ENCODE peak calls at places on chromosomes 11 and 22, in four cellular contexts. M is K562, V is A549, H is HepG2. N is an unnamed sample.

GRCh38 chr11:35791088-35791958 is 128.7 kb downstream of the TRIM44 start:
- DNase-seq in M (no peak), V (no peak), H (no peak), N (peak; percentile 43)

GRCh38 chr22:22748297-22748743 is 103.9 kb downstream of the GGTLC2 start:
- DNase-seq in H (peak; percentile 35), M (peak; percentile 73), V (no peak), N (peak; percentile 52)

GRCh38 chr11:36126703-36127102 is 162.5 kb downstream of the COMMD9 start:
- DNase-seq in H (no peak), V (no peak), M (no peak), N (no peak)

GRCh38 chr11:33016654-33017053 is 976 bp downstream of the DEPDC7 start:
- DNase-seq in H (no peak), V (no peak), M (no peak), N (no peak)

GRCh38 chr22:39115976-39116621 is 19.1 kb downstream of the APOBEC3H start:
- DNase-seq in V (no peak), H (no peak), M (no peak), N (no peak)

GRCh38 chr11:67382481-67383136 is 9.2 kb upstream of the RAD9A start:
- DNase-seq in H (peak; percentile 67), M (peak; percentile 68), V (peak; percentile 74), N (peak; percentile 69)

GRCh38 chr11:95154514-95154913 is 64.9 kb downstream of the ENDOD1 start:
- DNase-seq in H (peak; percentile 39), V (peak; percentile 36), M (peak; percentile 29), N (peak; percentile 19)

GRCh38 chr11:44767421-44767820 is 40.7 kb downstream of the TSPAN18 start:
- DNase-seq in H (no peak), V (no peak), M (no peak), N (peak; percentile 64)

GRCh38 chr22:28822930-28823481 is 22.6 kb upstream of the XBP1 start:
- DNase-seq in M (no peak), H (peak; percentile 73), V (no peak), N (no peak)

GRCh38 chr11:129248618-129249017 is 56.5 kb upstream of the ARHGAP32 start:
- DNase-seq in V (peak; percentile 38), M (no peak), H (peak; percentile 77), N (peak; percentile 80)

GRCh38 chr22:35257321-35258143 is at the start of gene HMGXB4:
- DNase-seq in M (peak; percentile 88), H (peak; percentile 76), V (peak; percentile 69), N (peak; percentile 86)

GRCh38 chr11:57321388-57321995 is 3.3 kb downstream of the TNKS1BP1 start:
- DNase-seq in V (peak; percentile 53), H (no peak), M (peak; percentile 57), N (no peak)

DNA sequence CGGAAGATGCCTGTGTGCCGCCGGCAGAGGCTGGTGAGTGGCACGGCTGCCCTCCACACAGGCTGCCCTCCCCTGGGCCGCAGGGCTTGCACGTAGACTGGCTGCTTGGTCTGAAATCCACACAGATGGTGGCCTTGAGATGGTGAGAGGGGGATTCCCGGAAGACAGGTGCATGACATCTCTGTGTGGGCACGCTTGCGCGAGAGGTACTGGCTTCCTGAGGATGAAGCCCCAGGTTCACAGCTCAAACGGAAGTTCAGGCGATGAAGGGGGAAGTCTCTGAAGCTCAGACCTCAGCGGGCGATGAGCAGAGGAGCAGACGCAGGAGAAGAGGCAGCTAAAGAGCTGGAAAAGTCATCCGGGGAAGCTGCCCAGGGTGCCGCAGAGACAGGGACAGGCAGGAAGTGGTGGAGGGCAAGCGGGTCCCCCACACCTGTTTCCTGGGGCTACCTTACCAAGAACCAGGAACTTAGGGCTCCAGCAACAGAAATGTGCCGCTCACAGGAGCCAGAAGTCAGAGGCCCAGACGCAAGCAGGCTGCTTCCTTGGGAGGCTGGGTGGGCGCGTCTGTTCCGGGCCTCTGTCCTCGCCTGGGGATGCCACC is 7.2 kb downstream of the CRELD2 start:
- DNase-seq in H (no peak), M (no peak), V (no peak), N (no peak)
- TF ChIP-seq MAZ in H (no peak), M (no peak), V (no peak), N (no peak)

GRCh38 chr11:71384561-71384960 is 63.6 kb downstream of the DHCR7 start:
- DNase-seq in M (peak; percentile 32), V (no peak), H (no peak), N (no peak)

GRCh38 chr11:71386232-71386631 is 62.0 kb downstream of the DHCR7 start:
- DNase-seq in H (no peak), M (no peak), V (no peak), N (no peak)

GRCh38 chr11:71381781-71382505 is 66.2 kb downstream of the DHCR7 start:
- DNase-seq in H (no peak), V (no peak), M (no peak), N (no peak)

GRCh38 chr11:71385091-71385490 is 63.1 kb downstream of the DHCR7 start:
- DNase-seq in V (no peak), H (no peak), M (no peak), N (no peak)

DNA sequence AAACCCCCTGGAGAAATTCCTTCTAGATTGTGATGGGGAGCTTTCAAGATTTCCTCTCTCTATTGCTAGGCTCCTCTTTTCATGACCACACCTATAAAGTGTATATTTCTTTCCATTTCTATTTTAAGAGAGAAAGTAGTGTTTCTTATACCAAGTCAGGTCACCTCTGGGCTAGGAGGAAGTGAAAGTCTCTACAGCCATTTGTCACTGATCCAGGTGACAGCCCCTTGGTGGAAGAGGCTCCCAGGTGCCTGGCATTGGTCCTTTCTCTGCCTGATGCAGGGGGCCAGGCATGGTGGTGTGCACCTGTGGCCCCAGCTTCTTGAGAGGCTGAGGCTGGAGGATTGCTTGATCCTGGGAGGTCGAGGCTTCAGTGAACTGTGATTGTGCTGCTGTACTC is 64.7 kb downstream of the DHCR7 start:
- DNase-seq in V (no peak), H (no peak), M (no peak), N (no peak)
- TF ChIP-seq MAZ in V (no peak), H (no peak), M (no peak), N (no peak)

GRCh38 chr22:46517255-46517761 is 20.1 kb downstream of the CELSR1 start:
- DNase-seq in V (no peak), H (no peak), M (no peak), N (no peak)
- TF ChIP-seq MAZ in V (no peak), H (no peak), M (no peak), N (no peak)

GRCh38 chr11:27416568-27417176 is 53.7 kb upstream of the CCDC34 start:
- DNase-seq in M (no peak), H (no peak), V (no peak), N (no peak)

GRCh38 chr11:27423125-27423524 is 49.5 kb downstream of the LGR4 start:
- DNase-seq in M (no peak), H (no peak), V (no peak), N (peak; percentile 80)

GRCh38 chr11:27420217-27420616 is 52.4 kb downstream of the LGR4 start:
- DNase-seq in M (peak; percentile 43), V (no peak), H (no peak), N (no peak)

GRCh38 chr11:27421819-27422494 is 50.6 kb downstream of the LGR4 start:
- DNase-seq in M (no peak), H (no peak), V (no peak), N (no peak)

DNA sequence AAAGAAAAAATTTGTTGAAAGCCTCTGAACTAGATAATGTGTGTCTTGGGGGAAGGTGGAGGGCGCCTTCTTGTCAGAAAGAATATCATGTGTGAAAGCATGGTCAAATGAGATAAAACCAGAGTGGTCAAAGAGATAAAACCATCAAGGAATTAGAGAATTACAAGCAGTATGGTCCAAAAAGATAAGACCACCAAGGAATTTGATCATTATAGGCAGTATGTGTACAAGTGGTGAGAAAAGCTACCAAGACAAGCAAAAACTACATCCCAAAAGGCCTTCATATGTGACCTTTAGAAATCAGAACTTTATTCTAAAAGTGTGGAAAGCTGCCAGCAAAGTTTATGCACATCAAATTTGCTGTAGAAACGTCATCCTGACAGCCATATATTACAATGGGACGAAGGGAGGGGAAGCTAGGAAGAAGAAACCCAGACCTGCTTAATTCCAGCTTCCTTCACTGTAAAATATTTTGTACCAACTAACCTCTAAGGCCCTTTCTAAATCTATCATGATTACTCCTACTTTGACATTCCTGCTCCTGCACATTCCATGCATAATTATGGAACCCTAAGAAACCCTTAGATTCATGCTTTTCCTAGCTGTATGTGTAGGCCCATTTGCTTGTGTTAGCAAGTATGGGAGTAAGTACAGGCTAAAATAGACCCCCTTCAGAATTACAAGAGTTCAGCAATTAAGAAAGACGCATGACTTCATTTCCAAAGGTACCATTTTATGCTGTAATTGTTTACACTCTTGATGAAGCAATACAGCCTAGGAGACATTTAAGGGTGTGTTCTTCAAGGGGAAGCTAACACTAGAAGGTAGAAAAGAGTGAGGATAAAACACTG is 51.6 kb downstream of the LGR4 start:
- DNase-seq in V (no peak), M (peak; percentile 53), H (no peak), N (no peak)
- TF ChIP-seq MAZ in V (no peak), M (peak; percentile 58), H (no peak), N (no peak)

DNA sequence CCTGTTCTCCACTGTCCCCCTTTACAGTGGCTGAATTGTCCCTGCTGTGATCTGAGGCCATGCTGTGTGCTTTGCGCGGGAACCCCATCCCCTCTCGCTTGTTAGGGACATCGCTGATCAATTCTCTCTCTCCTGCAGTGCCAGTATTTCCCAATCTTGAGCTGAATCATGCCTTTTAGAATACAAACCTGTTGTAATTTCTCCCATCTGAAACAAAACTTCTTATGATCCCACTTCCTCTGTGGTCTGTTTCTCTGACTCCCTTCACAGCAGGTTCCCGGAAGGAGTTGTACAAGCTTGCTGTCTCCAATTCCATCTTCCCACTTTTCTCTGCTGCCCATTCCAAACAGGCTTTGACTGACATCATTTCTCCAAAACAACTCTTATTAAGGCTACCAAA is 16.8 kb downstream of the ADAMTS15 start:
- DNase-seq in H (no peak), V (no peak), M (no peak), N (peak; percentile 27)
- TF ChIP-seq MAZ in H (no peak), V (no peak), M (no peak), N (no peak)

GRCh38 chr11:64035581-64035980 is at the start of gene FLRT1:
- DNase-seq in H (no peak), M (peak; percentile 61), V (no peak), N (no peak)

GRCh38 chr11:64036081-64037026 is 623 bp downstream of the FLRT1 start:
- DNase-seq in H (no peak), M (peak; percentile 47), V (no peak), N (peak; percentile 35)

GRCh38 chr11:64039012-64039665 is 3.4 kb downstream of the FLRT1 start:
- DNase-seq in V (no peak), H (no peak), M (no peak), N (no peak)

GRCh38 chr11:64038500-64038899 is 2.8 kb downstream of the FLRT1 start:
- DNase-seq in H (no peak), V (no peak), M (no peak), N (no peak)

GRCh38 chr11:64037027-64037633 is 1.4 kb downstream of the FLRT1 start:
- DNase-seq in H (no peak), M (no peak), V (no peak), N (no peak)
- TF ChIP-seq MAZ in H (no peak), M (no peak), V (no peak), N (no peak)

GRCh38 chr11:120068114-120068573 is 69.8 kb downstream of the TRIM29 start:
- DNase-seq in H (no peak), V (no peak), M (no peak), N (peak; percentile 47)
- TF ChIP-seq MAZ in H (no peak), V (no peak), M (no peak), N (no peak)

GRCh38 chr11:27938011-27938410 is 169.9 kb downstream of the KIF18A start:
- DNase-seq in V (no peak), H (no peak), M (no peak), N (peak; percentile 68)

GRCh38 chr11:27930946-27931345 is 177.0 kb downstream of the KIF18A start:
- DNase-seq in V (no peak), H (no peak), M (no peak), N (no peak)

GRCh38 chr11:27934830-27935145 is 173.2 kb downstream of the KIF18A start:
- DNase-seq in V (peak; percentile 83), H (no peak), M (no peak), N (peak; percentile 98)

GRCh38 chr11:27933992-27934829 is 173.7 kb downstream of the KIF18A start:
- DNase-seq in H (no peak), M (no peak), V (peak; percentile 15), N (peak; percentile 99)
- TF ChIP-seq MAZ in H (no peak), M (no peak), V (no peak), N (no peak)